ENCODE peak calls at places on chromosomes 12 and 14, in nine cellular contexts. L is lung, K is SK-N-MC, G is colonic mucosa, M is tibial artery, V is ovary, A is mesendoderm, H is HCT116, E is mammary epithelial cell. X is an unnamed sample.

GRCh38 chr14:81476816-81477215 is 56.8 kb downstream of the SEL1L start:
- DNase-seq in L (no peak), M (no peak), V (no peak), A (no peak), H (no peak), E (no peak), K (no peak), G (no peak), X (no peak)

GRCh38 chr14:91872517-91873470 is 5.5 kb upstream of the TC2N start:
- DNase-seq in G (peak; percentile 92), M (peak; percentile 90), K (no peak), V (no peak), E (peak; percentile 13), L (peak; percentile 88), H (no peak), A (no peak), X (no peak)

GRCh38 chr12:117151195-117152031 is 38.9 kb downstream of the FBXO21 start:
- DNase-seq in A (peak; percentile 88), H (peak; percentile 35), M (peak; percentile 70), E (no peak), V (peak; percentile 73), G (peak; percentile 30), K (no peak), L (peak; percentile 51), X (peak; percentile 52)

GRCh38 chr14:51575225-51576111 is 76.2 kb upstream of the FRMD6 start:
- DNase-seq in H (no peak), A (no peak), K (no peak), E (peak; percentile 37), L (no peak), G (no peak), V (no peak), M (no peak), X (no peak)

GRCh38 chr12:13002301-13003097 is 2.4 kb upstream of the HEBP1 start:
- DNase-seq in K (no peak), M (no peak), L (no peak), A (no peak), G (no peak), H (no peak), V (no peak), E (no peak), X (no peak)

GRCh38 chr12:87756721-87757120 is 272.5 kb downstream of the C12orf50 start:
- DNase-seq in H (no peak), G (no peak), V (no peak), A (no peak), E (no peak), K (no peak), M (no peak), L (no peak), X (no peak)

GRCh38 chr12:23356440-23356839 is 593.0 kb downstream of the SOX5 start:
- DNase-seq in E (no peak), M (no peak), V (no peak), A (no peak), G (no peak), K (no peak), H (no peak), L (no peak), X (no peak)

GRCh38 chr12:132458441-132459225 is 31.3 kb upstream of the FBRSL1 start:
- DNase-seq in E (no peak), H (no peak), V (peak; percentile 3), K (no peak), G (no peak), A (no peak), M (no peak), L (no peak), X (no peak)

GRCh38 chr12:68358532-68359485 is 26.6 kb upstream of the MDM1 start:
- DNase-seq in M (peak; percentile 70), A (peak; percentile 87), E (peak; percentile 62), V (peak; percentile 44), L (peak; percentile 54), K (peak; percentile 57), G (peak; percentile 78), H (peak; percentile 50), X (peak; percentile 81)

GRCh38 chr14:76772300-76773187 is 11.3 kb downstream of the VASH1 start:
- DNase-seq in K (no peak), M (peak; percentile 78), E (no peak), H (no peak), G (peak; percentile 20), A (peak; percentile 95), V (peak; percentile 80), L (peak; percentile 61), X (peak; percentile 64)

GRCh38 chr12:115597157-115597712 is 680.3 kb downstream of the MED13L start:
- DNase-seq in G (no peak), H (peak; percentile 16), E (peak; percentile 75), V (no peak), A (peak; percentile 54), K (no peak), M (no peak), L (no peak), X (peak; percentile 32)

GRCh38 chr12:115599251-115599811 is 678.2 kb downstream of the MED13L start:
- DNase-seq in A (peak; percentile 68), K (no peak), H (no peak), V (peak; percentile 25), M (no peak), G (peak; percentile 20), L (no peak), E (no peak), X (no peak)

GRCh38 chr12:115598827-115599226 is 678.7 kb downstream of the MED13L start:
- DNase-seq in G (no peak), L (no peak), E (no peak), M (no peak), V (no peak), A (peak; percentile 39), H (no peak), K (no peak), X (no peak)
- H3K27ac ChIP-seq in G (no peak overlapping the region), L (no peak overlapping the region), E (no peak overlapping the region), M (no peak overlapping the region), V (no peak overlapping the region), A (no peak overlapping the region), H (no peak overlapping the region), K (no peak overlapping the region), X (no peak overlapping the region)

DNA sequence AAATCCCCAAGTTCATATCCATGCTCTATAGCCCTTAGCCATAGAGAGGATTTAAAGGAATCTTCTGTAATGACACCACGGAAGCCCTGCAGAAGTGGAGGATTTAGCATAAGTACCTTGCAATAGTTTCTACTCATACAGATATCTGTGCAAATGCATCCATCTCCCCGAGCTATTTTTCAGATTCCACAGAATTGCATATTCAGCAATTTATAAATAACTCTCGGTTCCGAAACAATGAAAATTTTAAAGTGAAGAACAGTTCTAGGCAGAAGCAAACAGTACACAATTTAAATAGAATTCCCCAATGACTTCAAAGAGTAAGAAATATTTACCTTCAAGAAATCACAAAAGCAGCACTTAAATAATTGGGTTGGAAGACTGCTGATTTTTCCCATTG is 379 bp downstream of the IGF1 start:
- DNase-seq in A (no peak), M (no peak), G (no peak), E (no peak), H (no peak), V (no peak), L (no peak), K (peak; percentile 65), X (no peak)
- H3K4me3 ChIP-seq in A (no peak overlapping the region), M (peak overlapping the region; percentile 38), G (no peak overlapping the region), E (no peak overlapping the region), H (no peak overlapping the region), V (peak overlapping the region; percentile 37), L (no peak overlapping the region), K (peak overlapping the region; percentile 87), X (no peak overlapping the region)

DNA sequence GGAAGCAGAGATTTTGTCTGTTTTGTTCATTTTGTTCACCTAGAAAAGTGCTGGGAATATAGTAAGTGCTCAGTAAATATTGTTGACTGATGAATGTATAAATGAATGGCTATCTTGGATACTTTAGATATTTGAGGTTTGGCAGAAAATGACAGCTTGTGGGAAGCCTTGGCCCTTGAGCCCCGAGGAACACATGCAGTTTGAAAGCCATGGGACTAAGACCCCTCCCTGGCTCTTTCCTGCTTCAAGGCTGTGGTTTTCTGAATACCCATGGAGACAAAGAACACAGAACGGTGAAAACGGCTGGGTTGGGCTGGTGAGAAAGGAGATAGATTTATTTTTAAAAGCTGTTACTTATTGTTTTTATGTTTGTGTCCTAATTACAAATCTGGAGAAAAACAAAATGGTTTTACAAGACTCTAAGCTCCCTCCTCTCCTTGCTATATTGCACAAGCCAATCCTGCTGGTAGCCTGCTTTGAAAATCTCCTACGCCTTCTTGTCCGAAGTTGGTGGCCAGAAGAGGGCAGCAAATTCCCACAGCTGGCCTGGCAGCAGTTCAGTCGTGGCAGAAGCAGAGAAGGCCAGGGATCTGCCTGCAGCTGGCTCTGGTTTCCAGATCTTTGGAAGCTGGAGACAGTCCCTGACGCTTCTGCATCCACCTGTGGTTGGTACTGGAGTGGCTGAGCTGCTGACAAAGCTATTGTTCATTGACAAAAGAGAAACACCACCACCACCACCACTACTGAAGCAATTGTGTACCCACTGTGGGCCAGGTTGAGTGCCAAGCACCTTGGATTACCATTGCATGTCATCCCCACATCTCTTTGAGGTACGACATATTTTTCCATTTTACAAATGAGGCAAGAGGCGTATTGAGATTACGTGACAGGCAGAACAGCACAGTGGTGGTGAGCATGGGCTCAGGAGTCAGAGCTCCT is 5.2 kb upstream of the KRT85 start:
- DNase-seq in H (peak; percentile 79), M (peak; percentile 80), L (peak; percentile 83), E (peak; percentile 81), A (peak; percentile 86), K (no peak), G (peak; percentile 77), V (peak; percentile 59), X (peak; percentile 82)
- H3K27ac ChIP-seq in H (no peak overlapping the region), M (peak overlapping the region; percentile 64), L (no peak overlapping the region), E (no peak overlapping the region), A (no peak overlapping the region), K (no peak overlapping the region), G (no peak overlapping the region), V (no peak overlapping the region), X (no peak overlapping the region)

GRCh38 chr14:32201196-32201815 is 539 bp upstream of the RNU6-7 start:
- DNase-seq in M (peak; percentile 68), L (peak; percentile 88), A (peak; percentile 95), E (peak; percentile 73), G (peak; percentile 92), V (peak; percentile 91), H (no peak), K (no peak), X (peak; percentile 42)

GRCh38 chr14:32203928-32204357 is 874 bp upstream of the RNU6-8 start:
- DNase-seq in V (peak; percentile 37), M (no peak), E (no peak), L (no peak), H (no peak), A (no peak), G (peak; percentile 36), K (no peak), X (peak; percentile 7)

GRCh38 chr14:32202941-32203882 is at the start of gene RNU6-8:
- DNase-seq in H (peak; percentile 80), K (peak; percentile 52), G (peak; percentile 87), A (peak; percentile 93), M (peak; percentile 69), E (peak; percentile 79), L (peak; percentile 87), V (peak; percentile 94), X (peak; percentile 77)

GRCh38 chr14:32201816-32202467 is at the start of gene RNU6-7:
- DNase-seq in A (peak; percentile 74), E (peak; percentile 15), L (no peak), H (no peak), V (peak; percentile 58), K (peak; percentile 30), M (no peak), G (peak; percentile 29), X (peak; percentile 20)

DNA sequence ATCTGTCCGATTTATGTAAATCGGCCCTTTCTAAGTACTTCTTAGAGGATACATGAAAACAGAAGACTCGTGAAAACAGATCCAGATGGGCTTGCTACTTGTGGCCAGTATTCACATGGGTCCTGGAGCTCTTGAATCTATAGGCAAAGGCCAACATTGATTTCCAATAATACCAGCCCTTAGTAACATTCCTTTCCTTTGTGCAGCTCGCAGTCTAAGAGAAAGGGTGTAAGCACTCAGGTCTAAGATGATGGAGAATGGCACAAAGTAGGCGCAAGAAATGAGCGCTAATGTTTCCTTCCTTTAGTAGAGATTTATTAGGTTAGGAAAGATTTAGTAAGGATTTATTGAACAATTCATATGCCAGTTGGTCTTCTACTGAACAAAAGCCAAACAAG is 602 bp downstream of the RNU6-8 start:
- DNase-seq in G (no peak), M (no peak), V (no peak), L (no peak), H (no peak), K (peak; percentile 18), A (peak; percentile 52), E (no peak), X (peak; percentile 14)
- H3K4me3 ChIP-seq in G (peak overlapping the region; percentile 46), M (peak overlapping the region; percentile 83), V (peak overlapping the region; percentile 56), L (peak overlapping the region; percentile 8), H (peak overlapping the region; percentile 1), K (peak overlapping the region; percentile 91), A (no peak overlapping the region), E (peak overlapping the region; percentile 15), X (peak overlapping the region; percentile 76)